ENCODE peak calls at places on chromosome 16, in seven cellular contexts. One of them, this sample, is unnamed.

GRCh38 chr16:66150691-66151090 is 215.8 kb upstream of the CDH5 start:
- DNase-seq in IMR-90: peak
- DNase-seq in mesendoderm: no peak
- DNase-seq in trophoblast cell: no peak
- DNase-seq in H1: no peak
- DNase-seq in mesenchymal stem cell: peak
- DNase-seq in neuronal stem cell: no peak
- DNase-seq in this sample: no peak

GRCh38 chr16:23836404-23837291 is 865 bp downstream of the PRKCB start:
- DNase-seq in IMR-90: no peak
- DNase-seq in mesendoderm: peak
- DNase-seq in trophoblast cell: no peak
- DNase-seq in H1: no peak
- DNase-seq in mesenchymal stem cell: no peak
- DNase-seq in neuronal stem cell: no peak
- DNase-seq in this sample: peak

GRCh38 chr16:71467810-71468209 is 5.8 kb upstream of the ZNF23 start:
- DNase-seq in IMR-90: peak
- DNase-seq in mesendoderm: peak
- DNase-seq in trophoblast cell: no peak
- DNase-seq in H1: no peak
- DNase-seq in mesenchymal stem cell: peak
- DNase-seq in neuronal stem cell: peak
- DNase-seq in this sample: peak

GRCh38 chr16:14372471-14372870 is 257.6 kb downstream of the PARN start:
- DNase-seq in IMR-90: no peak
- DNase-seq in mesendoderm: no peak
- DNase-seq in trophoblast cell: no peak
- DNase-seq in H1: no peak
- DNase-seq in mesenchymal stem cell: no peak
- DNase-seq in neuronal stem cell: no peak
- DNase-seq in this sample: no peak

GRCh38 chr16:3656491-3657468 is 2.3 kb downstream of the DNASE1 start:
- DNase-seq in IMR-90: no peak
- DNase-seq in mesendoderm: no peak
- DNase-seq in trophoblast cell: peak
- DNase-seq in H1: no peak
- DNase-seq in mesenchymal stem cell: no peak
- DNase-seq in neuronal stem cell: no peak
- DNase-seq in this sample: peak

GRCh38 chr16:5580772-5581171 is 483.2 kb upstream of the EEF2KMT start:
- DNase-seq in IMR-90: no peak
- DNase-seq in mesendoderm: no peak
- DNase-seq in trophoblast cell: no peak
- DNase-seq in H1: no peak
- DNase-seq in mesenchymal stem cell: no peak
- DNase-seq in neuronal stem cell: no peak
- DNase-seq in this sample: no peak

GRCh38 chr16:58426960-58427359 is 34.7 kb downstream of the GINS3 start:
- DNase-seq in IMR-90: no peak
- DNase-seq in mesendoderm: no peak
- DNase-seq in trophoblast cell: no peak
- DNase-seq in H1: no peak
- DNase-seq in mesenchymal stem cell: no peak
- DNase-seq in neuronal stem cell: no peak
- DNase-seq in this sample: no peak

GRCh38 chr16:50260206-50261159 is 5.9 kb upstream of the ADCY7 start:
- DNase-seq in IMR-90: no peak
- DNase-seq in mesendoderm: no peak
- DNase-seq in trophoblast cell: no peak
- DNase-seq in H1: no peak
- DNase-seq in mesenchymal stem cell: no peak
- DNase-seq in neuronal stem cell: no peak
- DNase-seq in this sample: no peak

GRCh38 chr16:29318037-29318436 is 88.5 kb downstream of the NPIPB11 start:
- DNase-seq in IMR-90: no peak
- DNase-seq in mesendoderm: no peak
- DNase-seq in trophoblast cell: no peak
- DNase-seq in H1: no peak
- DNase-seq in mesenchymal stem cell: peak
- DNase-seq in neuronal stem cell: no peak
- DNase-seq in this sample: no peak

GRCh38 chr16:55048745-55049144 is 118.1 kb downstream of the IRX5 start:
- DNase-seq in IMR-90: no peak
- DNase-seq in mesendoderm: peak
- DNase-seq in trophoblast cell: no peak
- DNase-seq in H1: no peak
- DNase-seq in mesenchymal stem cell: no peak
- DNase-seq in neuronal stem cell: no peak
- DNase-seq in this sample: no peak

GRCh38 chr16:86809458-86809955 is 231.2 kb downstream of the FOXL1 start:
- DNase-seq in IMR-90: peak
- DNase-seq in mesendoderm: peak
- DNase-seq in trophoblast cell: no peak
- DNase-seq in H1: no peak
- DNase-seq in mesenchymal stem cell: no peak
- DNase-seq in neuronal stem cell: no peak
- DNase-seq in this sample: no peak

GRCh38 chr16:68089067-68089466 is 3.9 kb downstream of the NFATC3 start:
- DNase-seq in IMR-90: no peak
- DNase-seq in mesendoderm: no peak
- DNase-seq in trophoblast cell: no peak
- DNase-seq in H1: no peak
- DNase-seq in mesenchymal stem cell: no peak
- DNase-seq in neuronal stem cell: no peak
- DNase-seq in this sample: no peak

GRCh38 chr16:23424292-23424958 is 28.6 kb downstream of the COG7 start:
- DNase-seq in IMR-90: peak
- DNase-seq in mesendoderm: no peak
- DNase-seq in trophoblast cell: no peak
- DNase-seq in H1: no peak
- DNase-seq in mesenchymal stem cell: peak
- DNase-seq in neuronal stem cell: no peak
- DNase-seq in this sample: no peak

GRCh38 chr16:13238182-13238581 is 336.8 kb downstream of the SHISA9 start:
- DNase-seq in IMR-90: no peak
- DNase-seq in mesendoderm: no peak
- DNase-seq in trophoblast cell: no peak
- DNase-seq in H1: no peak
- DNase-seq in mesenchymal stem cell: no peak
- DNase-seq in neuronal stem cell: no peak
- DNase-seq in this sample: no peak

GRCh38 chr16:558298-559020 is 1.7 kb upstream of the PRR35 start:
- DNase-seq in IMR-90: no peak
- DNase-seq in mesendoderm: no peak
- DNase-seq in trophoblast cell: no peak
- DNase-seq in H1: no peak
- DNase-seq in mesenchymal stem cell: no peak
- DNase-seq in neuronal stem cell: no peak
- DNase-seq in this sample: no peak

GRCh38 chr16:48997081-48997615 is 284.5 kb downstream of the CBLN1 start:
- DNase-seq in IMR-90: no peak
- DNase-seq in mesendoderm: no peak
- DNase-seq in trophoblast cell: no peak
- DNase-seq in H1: no peak
- DNase-seq in mesenchymal stem cell: no peak
- DNase-seq in neuronal stem cell: no peak
- DNase-seq in this sample: no peak

GRCh38 chr16:50552476-50553101 is 4.4 kb downstream of the NKD1 start:
- DNase-seq in IMR-90: no peak
- DNase-seq in mesendoderm: no peak
- DNase-seq in trophoblast cell: no peak
- DNase-seq in H1: no peak
- DNase-seq in mesenchymal stem cell: no peak
- DNase-seq in neuronal stem cell: no peak
- DNase-seq in this sample: no peak

GRCh38 chr16:55331648-55332185 is 7.7 kb downstream of the IRX6 start:
- DNase-seq in IMR-90: no peak
- DNase-seq in mesendoderm: no peak
- DNase-seq in trophoblast cell: no peak
- DNase-seq in H1: no peak
- DNase-seq in mesenchymal stem cell: no peak
- DNase-seq in neuronal stem cell: no peak
- DNase-seq in this sample: no peak

GRCh38 chr16:5025171-5025632 is 8.5 kb downstream of the NAGPA start:
- DNase-seq in IMR-90: no peak
- DNase-seq in mesendoderm: peak
- DNase-seq in trophoblast cell: no peak
- DNase-seq in H1: peak
- DNase-seq in mesenchymal stem cell: no peak
- DNase-seq in neuronal stem cell: peak
- DNase-seq in this sample: peak

GRCh38 chr16:989354-989814 is 7.8 kb downstream of the SOX8 start:
- DNase-seq in IMR-90: no peak
- DNase-seq in mesendoderm: no peak
- DNase-seq in trophoblast cell: no peak
- DNase-seq in H1: no peak
- DNase-seq in mesenchymal stem cell: no peak
- DNase-seq in neuronal stem cell: no peak
- DNase-seq in this sample: no peak

GRCh38 chr16:47928008-47928407 is 227.8 kb downstream of the ABCC12 start:
- DNase-seq in IMR-90: no peak
- DNase-seq in mesendoderm: peak
- DNase-seq in trophoblast cell: no peak
- DNase-seq in H1: no peak
- DNase-seq in mesenchymal stem cell: no peak
- DNase-seq in neuronal stem cell: no peak
- DNase-seq in this sample: peak

GRCh38 chr16:28504707-28505404 is 1.8 kb downstream of the IL27 start:
- DNase-seq in IMR-90: no peak
- DNase-seq in mesendoderm: no peak
- DNase-seq in trophoblast cell: peak
- DNase-seq in H1: no peak
- DNase-seq in mesenchymal stem cell: no peak
- DNase-seq in neuronal stem cell: no peak
- DNase-seq in this sample: no peak

GRCh38 chr16:83100679-83101078 is 473.9 kb downstream of the CDH13 start:
- DNase-seq in IMR-90: no peak
- DNase-seq in mesendoderm: no peak
- DNase-seq in trophoblast cell: no peak
- DNase-seq in H1: no peak
- DNase-seq in mesenchymal stem cell: no peak
- DNase-seq in neuronal stem cell: no peak
- DNase-seq in this sample: no peak

GRCh38 chr16:83098536-83098935 is 471.8 kb downstream of the CDH13 start:
- DNase-seq in IMR-90: no peak
- DNase-seq in mesendoderm: no peak
- DNase-seq in trophoblast cell: no peak
- DNase-seq in H1: no peak
- DNase-seq in mesenchymal stem cell: peak
- DNase-seq in neuronal stem cell: no peak
- DNase-seq in this sample: no peak

DNA sequence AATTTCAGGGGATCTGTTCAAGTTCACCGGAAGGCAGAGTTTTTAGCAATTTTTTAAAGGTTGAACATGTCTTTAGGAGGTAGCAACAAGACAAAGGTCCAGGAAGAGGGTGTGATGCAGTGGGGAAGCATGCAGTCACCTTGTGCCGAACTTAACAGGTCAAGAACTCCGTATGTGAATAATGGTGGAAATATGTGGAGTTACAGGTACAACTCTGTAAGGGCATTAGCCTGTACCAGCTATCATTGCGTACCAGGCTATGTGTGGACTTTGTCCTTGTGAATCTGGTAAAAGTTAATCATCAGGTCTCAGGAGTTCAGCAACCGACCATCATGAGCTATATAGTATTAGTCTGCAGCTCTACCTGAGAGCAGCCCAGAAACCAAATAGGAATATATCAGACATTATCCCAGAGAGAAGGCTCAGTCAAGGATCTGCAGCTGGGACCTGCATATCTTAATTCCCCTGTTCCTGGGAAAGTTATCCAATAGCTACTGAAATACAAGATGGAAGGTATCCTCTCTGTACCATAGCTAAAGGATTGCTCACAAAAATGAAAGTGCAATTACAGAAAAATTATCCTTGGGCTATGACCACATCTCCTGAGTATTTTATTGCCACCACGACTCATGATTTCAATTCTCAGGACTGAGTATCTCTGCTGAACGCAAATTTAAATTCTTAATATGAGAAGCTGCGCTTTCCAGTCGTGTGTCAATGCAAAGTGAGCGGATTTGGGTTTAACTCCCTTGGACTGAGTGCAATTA is 469.3 kb downstream of the CDH13 start:
- DNase-seq in IMR-90: peak
- DNase-seq in mesendoderm: no peak
- DNase-seq in trophoblast cell: no peak
- DNase-seq in H1: no peak
- DNase-seq in mesenchymal stem cell: no peak
- DNase-seq in neuronal stem cell: no peak
- DNase-seq in this sample: no peak
- H2AK5ac ChIP-seq in IMR-90: no peak
- H2AK5ac ChIP-seq in mesendoderm: no peak
- H2AK5ac ChIP-seq in trophoblast cell: no peak
- H2AK5ac ChIP-seq in H1: no peak
- H2AK5ac ChIP-seq in mesenchymal stem cell: no peak
- H2AK5ac ChIP-seq in neuronal stem cell: no peak
- H2AK5ac ChIP-seq in this sample: no peak

GRCh38 chr16:63650550-63650949 is 1471.3 kb downstream of the CDH11 start:
- DNase-seq in IMR-90: no peak
- DNase-seq in mesendoderm: no peak
- DNase-seq in trophoblast cell: no peak
- DNase-seq in H1: no peak
- DNase-seq in mesenchymal stem cell: no peak
- DNase-seq in neuronal stem cell: no peak
- DNase-seq in this sample: no peak
- H3K9ac ChIP-seq in IMR-90: no peak
- H3K9ac ChIP-seq in mesendoderm: no peak
- H3K9ac ChIP-seq in trophoblast cell: no peak
- H3K9ac ChIP-seq in H1: no peak
- H3K9ac ChIP-seq in mesenchymal stem cell: no peak
- H3K9ac ChIP-seq in neuronal stem cell: no peak
- H3K9ac ChIP-seq in this sample: no peak

GRCh38 chr16:77555781-77556180 is 120.9 kb upstream of the ADAMTS18 start:
- DNase-seq in IMR-90: no peak
- DNase-seq in mesendoderm: no peak
- DNase-seq in trophoblast cell: no peak
- DNase-seq in H1: no peak
- DNase-seq in mesenchymal stem cell: no peak
- DNase-seq in neuronal stem cell: peak
- DNase-seq in this sample: no peak
- H2AK5ac ChIP-seq in IMR-90: no peak
- H2AK5ac ChIP-seq in mesendoderm: no peak
- H2AK5ac ChIP-seq in trophoblast cell: no peak
- H2AK5ac ChIP-seq in H1: no peak
- H2AK5ac ChIP-seq in mesenchymal stem cell: no peak
- H2AK5ac ChIP-seq in neuronal stem cell: no peak
- H2AK5ac ChIP-seq in this sample: no peak

DNA sequence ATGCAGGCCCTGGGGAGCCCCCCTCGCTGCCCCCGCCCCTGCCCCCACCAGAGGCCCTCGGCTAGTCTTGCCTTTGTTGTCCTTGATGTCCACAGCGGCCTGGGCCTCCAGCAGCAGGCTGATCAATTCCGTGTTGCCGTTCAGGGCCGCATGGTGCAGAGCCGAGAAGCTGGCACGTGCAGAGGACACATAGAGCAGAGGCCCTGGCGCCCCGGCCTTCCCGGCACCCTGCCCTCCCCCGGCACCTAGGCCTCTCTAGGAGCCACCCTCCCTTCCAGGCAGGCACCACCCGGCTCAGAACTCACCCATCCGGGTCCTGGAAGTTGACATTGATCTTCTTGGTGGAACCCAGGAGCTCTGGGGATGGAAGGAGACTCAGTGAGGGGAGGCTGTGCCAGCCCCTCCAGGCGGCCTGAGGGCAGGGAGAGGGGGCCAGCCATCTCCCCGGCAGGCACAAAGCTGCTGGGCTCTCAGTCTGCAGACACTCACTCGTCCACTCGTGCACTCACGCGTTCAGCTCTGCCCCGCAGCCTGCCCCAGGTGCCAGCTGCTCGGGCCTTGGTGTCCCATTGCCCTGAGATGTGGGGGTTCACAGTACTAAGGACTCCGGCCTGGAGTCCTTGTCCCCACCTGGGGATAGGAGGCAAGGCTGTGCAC is 6.3 kb downstream of the CASKIN1 start:
- DNase-seq in IMR-90: no peak
- DNase-seq in mesendoderm: no peak
- DNase-seq in trophoblast cell: no peak
- DNase-seq in H1: no peak
- DNase-seq in mesenchymal stem cell: no peak
- DNase-seq in neuronal stem cell: no peak
- DNase-seq in this sample: no peak
- H3K9ac ChIP-seq in IMR-90: no peak
- H3K9ac ChIP-seq in mesendoderm: no peak
- H3K9ac ChIP-seq in trophoblast cell: no peak
- H3K9ac ChIP-seq in H1: no peak
- H3K9ac ChIP-seq in mesenchymal stem cell: no peak
- H3K9ac ChIP-seq in neuronal stem cell: peak
- H3K9ac ChIP-seq in this sample: no peak

This sample was measured in H9.